ENCODE peak calls at places on chromosome 1, in six cellular contexts. M is psoas muscle, E is PC-9, S is osteocyte, R is astrocyte of the spinal cord, K is A549. W is an unnamed sample.

GRCh38 chr1:67683736-67684525 is 1.1 kb upstream of the GADD45A start:
- DNase-seq in M (no peak), E (peak), S (no peak), R (peak), K (no peak), W (no peak)

GRCh38 chr1:215040190-215040589 is 42.3 kb upstream of the KCNK2 start:
- DNase-seq in M (no peak), E (no peak), S (no peak), R (no peak), K (no peak), W (no peak)

GRCh38 chr1:57252597-57253306 is 171.1 kb downstream of the DAB1 start:
- DNase-seq in M (no peak), E (no peak), S (no peak), R (no peak), K (no peak), W (no peak)

GRCh38 chr1:209319549-209319948 is 264.0 kb upstream of the CAMK1G start:
- DNase-seq in M (no peak), E (no peak), S (no peak), R (no peak), K (no peak), W (no peak)

GRCh38 chr1:114118351-114118990 is 35.2 kb downstream of the SYT6 start:
- DNase-seq in M (no peak), E (no peak), S (no peak), R (no peak), K (no peak), W (peak)

GRCh38 chr1:201499795-201500669 is 6.9 kb downstream of the CSRP1 start:
- DNase-seq in M (no peak), E (no peak), S (no peak), R (no peak), K (no peak), W (no peak)

GRCh38 chr1:234631721-234632125 is 21.7 kb upstream of the IRF2BP2 start:
- DNase-seq in M (no peak), E (peak), S (no peak), R (peak), K (peak), W (no peak)

GRCh38 chr1:151157067-151157531 is 650 bp downstream of the TNFAIP8L2 start:
- DNase-seq in M (no peak), E (no peak), S (no peak), R (no peak), K (no peak), W (no peak)

GRCh38 chr1:207925210-207925609 is 14.3 kb upstream of the CD34 start:
- DNase-seq in M (peak), E (no peak), S (no peak), R (peak), K (no peak), W (peak)

GRCh38 chr1:171883844-171884243 is 42.5 kb downstream of the DNM3 start:
- DNase-seq in M (no peak), E (no peak), S (no peak), R (no peak), K (no peak), W (no peak)

GRCh38 chr1:164515932-164516331 is 43.1 kb upstream of the PBX1 start:
- DNase-seq in M (no peak), E (no peak), S (no peak), R (no peak), K (no peak), W (no peak)

GRCh38 chr1:44146536-44147361 is 5.3 kb upstream of the KLF18 start:
- DNase-seq in M (no peak), E (no peak), S (peak), R (no peak), K (no peak), W (no peak)

GRCh38 chr1:147723691-147724323 is 36.6 kb downstream of the GJA5 start:
- DNase-seq in M (no peak), E (peak), S (no peak), R (no peak), K (peak), W (peak)

GRCh38 chr1:208909011-208909410 is 664.8 kb upstream of the PLXNA2 start:
- DNase-seq in M (no peak), E (no peak), S (no peak), R (no peak), K (no peak), W (no peak)

GRCh38 chr1:15620890-15621682 is 3.8 kb downstream of the DDI2 start:
- DNase-seq in M (no peak), E (no peak), S (no peak), R (no peak), K (no peak), W (no peak)

GRCh38 chr1:55374801-55375616 is 159.8 kb upstream of the USP24 start:
- DNase-seq in M (peak), E (no peak), S (no peak), R (no peak), K (no peak), W (no peak)

GRCh38 chr1:206809504-206810084 is 37.3 kb upstream of the IL10 start:
- DNase-seq in M (no peak), E (no peak), S (no peak), R (peak), K (peak), W (no peak)

GRCh38 chr1:205003358-205004145 is 39.5 kb upstream of the CNTN2 start:
- DNase-seq in M (no peak), E (no peak), S (no peak), R (no peak), K (no peak), W (no peak)

GRCh38 chr1:5742032-5742431 is 250.2 kb downstream of the NPHP4 start:
- DNase-seq in M (no peak), E (no peak), S (no peak), R (no peak), K (no peak), W (no peak)

GRCh38 chr1:156389311-156389710 is 20.3 kb downstream of the RHBG start:
- DNase-seq in M (no peak), E (no peak), S (no peak), R (no peak), K (no peak), W (no peak)

DNA sequence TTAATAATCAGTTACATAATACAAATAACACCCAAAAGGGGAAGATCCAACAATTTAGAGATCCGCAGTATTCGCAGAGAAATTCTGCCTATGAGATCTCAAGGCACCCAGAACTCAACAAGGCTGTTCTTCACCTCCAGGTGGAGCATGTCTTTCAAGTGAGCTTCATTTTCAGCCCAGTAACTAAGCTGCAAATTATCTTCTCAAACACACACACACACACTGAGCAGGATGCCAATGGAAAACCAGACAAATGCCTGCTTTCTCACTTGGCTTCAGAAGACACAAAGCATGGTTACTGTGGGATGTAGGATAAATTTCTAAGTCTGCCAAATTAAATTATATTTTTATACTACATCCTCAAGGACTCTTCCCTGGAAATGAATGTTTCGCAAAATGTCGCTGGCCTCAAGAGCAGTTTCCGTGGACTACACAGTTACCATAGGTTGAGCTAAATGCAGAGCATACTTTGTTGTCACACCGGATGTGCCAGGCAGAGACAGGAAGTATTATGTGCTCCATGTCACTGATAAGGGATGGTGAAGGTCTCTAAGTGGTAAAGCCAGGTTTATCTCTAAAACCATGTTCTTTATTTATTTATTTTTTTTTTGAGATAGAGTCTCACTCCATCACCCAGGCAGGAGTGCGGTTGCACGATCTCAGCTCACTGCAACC is 30.3 kb downstream of the UBR4 start:
- DNase-seq in M (no peak), E (no peak), S (no peak), R (peak), K (no peak), W (no peak)
- TF ChIP-seq CTCF in M (no peak), E (no peak), S (peak), R (peak), K (no peak), W (peak)

DNA sequence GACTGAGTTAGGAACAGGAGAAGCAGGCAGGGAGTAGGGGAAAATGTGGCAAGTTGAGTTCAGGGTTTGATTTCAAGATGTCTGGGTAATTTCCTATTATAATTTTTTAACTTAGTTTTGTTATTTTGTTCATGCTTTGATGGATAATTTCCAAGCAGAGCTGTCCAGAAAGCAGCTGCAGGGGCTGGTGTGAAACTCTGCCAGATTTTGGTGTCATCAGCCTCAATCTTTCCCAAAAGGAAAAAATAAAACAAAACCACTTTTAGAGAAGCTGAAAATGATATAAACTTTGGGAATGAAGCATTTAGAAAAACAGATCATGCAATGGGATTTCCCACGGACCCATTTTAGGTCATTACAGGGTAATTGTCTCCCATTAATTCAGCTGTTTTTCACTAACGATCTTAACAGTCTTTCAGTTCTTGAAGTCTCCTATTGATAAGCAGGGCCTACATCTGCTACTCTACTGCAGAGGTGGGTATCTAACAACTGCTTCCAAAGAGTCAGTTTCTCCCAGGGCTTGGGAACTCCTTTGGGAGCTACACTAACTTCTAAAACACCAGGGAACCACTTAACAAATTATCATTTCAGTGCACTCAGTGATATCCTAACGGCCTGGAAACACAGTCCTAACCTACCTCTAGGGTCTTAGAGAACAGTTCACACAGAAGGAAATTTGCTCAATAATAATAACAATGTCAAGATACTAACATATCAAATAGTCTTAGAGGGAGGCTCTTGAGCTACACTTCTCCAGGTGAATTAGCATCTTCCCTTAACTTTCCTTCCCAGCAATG is 12.3 kb downstream of the ZNF436 start:
- DNase-seq in M (no peak), E (no peak), S (no peak), R (no peak), K (no peak), W (no peak)
- TF ChIP-seq CTCF in M (no peak), E (no peak), S (no peak), R (no peak), K (no peak), W (no peak)

GRCh38 chr1:180188103-180188506 is 33.4 kb downstream of the QSOX1 start:
- DNase-seq in M (peak), E (peak), S (no peak), R (peak), K (peak), W (peak)
- TF ChIP-seq CTCF in M (peak), E (peak), S (peak), R (peak), K (peak), W (peak)

DNA sequence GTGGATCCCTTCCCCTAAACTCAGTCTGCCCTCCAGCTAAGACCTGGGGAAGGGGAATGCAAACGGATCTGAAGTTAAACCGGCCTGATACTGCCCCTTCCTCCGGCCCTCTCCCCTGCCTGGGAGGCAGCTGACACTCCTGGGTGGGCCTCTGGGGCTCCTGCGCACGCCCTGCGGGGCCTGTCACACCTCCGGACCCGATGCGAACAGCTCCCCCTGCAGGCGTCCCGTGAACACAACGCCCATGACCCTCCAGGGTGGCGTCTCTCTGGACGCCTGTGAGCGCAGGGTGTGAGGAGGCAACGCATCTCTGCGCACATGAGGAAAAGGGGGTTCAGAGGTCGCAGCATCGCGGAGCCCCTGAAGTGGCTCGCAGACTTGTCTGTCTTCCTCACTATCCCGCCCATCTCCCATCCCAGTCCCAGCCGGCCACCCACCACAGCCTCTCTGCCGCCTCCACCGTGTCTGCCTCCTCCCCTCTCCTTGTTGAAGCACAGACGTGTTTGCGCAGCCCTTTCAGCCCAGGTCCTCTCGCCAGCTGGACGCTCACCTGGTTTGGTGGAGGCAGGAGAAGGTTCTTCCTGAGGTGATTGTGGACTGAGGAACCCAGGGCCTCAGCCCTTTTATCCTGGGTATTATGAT is 421 bp upstream of the LCE3A start:
- DNase-seq in M (peak), E (no peak), S (no peak), R (no peak), K (no peak), W (peak)
- TF ChIP-seq CTCF in M (no peak), E (peak), S (no peak), R (no peak), K (peak), W (peak)

DNA sequence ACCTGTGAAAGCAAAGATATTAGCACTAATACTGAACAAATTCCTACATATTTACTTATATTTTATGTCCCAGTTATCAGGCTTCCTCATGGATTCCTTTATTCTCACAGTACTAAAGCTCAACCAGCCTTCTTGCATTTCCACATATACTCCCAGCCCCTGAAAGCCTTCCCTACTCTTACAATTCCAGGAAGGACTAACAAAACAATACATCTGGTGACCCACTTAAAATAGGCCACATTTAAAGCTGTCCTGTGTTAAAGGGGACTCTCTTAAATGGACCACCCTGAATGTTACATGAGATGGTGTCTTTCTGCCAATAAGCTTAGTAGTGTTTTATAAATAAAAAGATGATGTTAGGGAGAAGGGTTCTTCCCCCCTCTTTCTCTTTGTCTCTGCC is 54.4 kb downstream of the NTMT2 start:
- DNase-seq in M (no peak), E (no peak), S (no peak), R (no peak), K (no peak), W (no peak)
- TF ChIP-seq CTCF in M (no peak), E (no peak), S (no peak), R (no peak), K (no peak), W (no peak)

GRCh38 chr1:90133133-90133532 is 138.2 kb downstream of the ZNF326 start:
- DNase-seq in M (no peak), E (no peak), S (no peak), R (peak), K (no peak), W (no peak)
- TF ChIP-seq CTCF in M (peak), E (peak), S (no peak), R (peak), K (peak), W (peak)